ENCODE peak calls at places on chromosomes 1 and 21, in five cellular contexts. J is retinal pigment epithelial cell, N is AG09309, T is GM12865, H is lower leg skin. E is an unnamed sample.

GRCh38 chr1:24133819-24134218 is 9.1 kb downstream of the IL22RA1 start:
- DNase-seq in J (no peak), N (no peak), T (no peak), H (no peak), E (no peak)

GRCh38 chr21:17585875-17586450 is 26.7 kb downstream of the BTG3 start:
- DNase-seq in J (peak), N (peak), T (peak), H (no peak), E (peak)

GRCh38 chr1:212862111-212862690 is 4.1 kb downstream of the FLVCR1 start:
- DNase-seq in J (no peak), N (no peak), T (no peak), H (no peak), E (no peak)

GRCh38 chr1:38084113-38084512 is 37.5 kb upstream of the POU3F1 start:
- DNase-seq in J (no peak), N (no peak), T (no peak), H (no peak), E (no peak)

GRCh38 chr21:20997308-20997632 is 939 bp upstream of the NCAM2 start:
- DNase-seq in J (no peak), N (no peak), T (no peak), H (no peak), E (no peak)

GRCh38 chr21:32569261-32570230 is 15.8 kb downstream of the TCP10L start:
- DNase-seq in J (peak), N (peak), T (peak), H (peak), E (peak)

GRCh38 chr1:75969550-75969949 is 37.3 kb upstream of the ASB17 start:
- DNase-seq in J (no peak), N (no peak), T (no peak), H (no peak), E (no peak)

GRCh38 chr1:209367031-209367813 is 216.3 kb upstream of the CAMK1G start:
- DNase-seq in J (peak), N (peak), T (no peak), H (no peak), E (no peak)

GRCh38 chr1:171254859-171255258 is 6.6 kb downstream of the FMO1 start:
- DNase-seq in J (peak), N (no peak), T (no peak), H (no peak), E (no peak)

GRCh38 chr1:21932127-21932526 is 5.0 kb downstream of the HSPG2 start:
- DNase-seq in J (no peak), N (peak), T (no peak), H (peak), E (no peak)

GRCh38 chr1:43620956-43621355 is 29.0 kb upstream of the KDM4A start:
- DNase-seq in J (no peak), N (no peak), T (no peak), H (no peak), E (no peak)

GRCh38 chr1:203769505-203770343 is 4.7 kb downstream of the LAX1 start:
- DNase-seq in J (peak), N (peak), T (no peak), H (peak), E (peak)

GRCh38 chr1:24237750-24238149 is 50.7 kb upstream of the IFNLR1 start:
- DNase-seq in J (no peak), N (no peak), T (no peak), H (no peak), E (no peak)

GRCh38 chr1:179870870-179871269 is 6.7 kb downstream of the TOR1AIP2 start:
- DNase-seq in J (no peak), N (no peak), T (no peak), H (no peak), E (no peak)

GRCh38 chr1:1191734-1192133 is 14.7 kb downstream of the TNFRSF18 start:
- DNase-seq in J (no peak), N (no peak), T (no peak), H (no peak), E (no peak)

GRCh38 chr1:154557939-154558609 is 388 bp downstream of the UBE2Q1 start:
- DNase-seq in J (no peak), N (no peak), T (peak), H (peak), E (no peak)

GRCh38 chr1:241934843-241935242 is 22.7 kb upstream of the BECN2 start:
- DNase-seq in J (no peak), N (no peak), T (no peak), H (no peak), E (no peak)

GRCh38 chr1:181485276-181486097 is 2.2 kb downstream of the CACNA1E start:
- DNase-seq in J (no peak), N (no peak), T (peak), H (no peak), E (no peak)

GRCh38 chr21:45030637-45031218 is 43.7 kb upstream of the ADARB1 start:
- DNase-seq in J (no peak), N (no peak), T (no peak), H (no peak), E (no peak)

GRCh38 chr1:90114521-90115141 is 119.7 kb downstream of the ZNF326 start:
- DNase-seq in J (no peak), N (peak), T (peak), H (no peak), E (peak)

GRCh38 chr21:43880111-43880985 is 15.3 kb downstream of the AGPAT3 start:
- DNase-seq in J (no peak), N (no peak), T (no peak), H (no peak), E (no peak)

GRCh38 chr1:10388387-10388715 is 10.5 kb upstream of the PGD start:
- DNase-seq in J (no peak), N (no peak), T (no peak), H (no peak), E (no peak)

DNA sequence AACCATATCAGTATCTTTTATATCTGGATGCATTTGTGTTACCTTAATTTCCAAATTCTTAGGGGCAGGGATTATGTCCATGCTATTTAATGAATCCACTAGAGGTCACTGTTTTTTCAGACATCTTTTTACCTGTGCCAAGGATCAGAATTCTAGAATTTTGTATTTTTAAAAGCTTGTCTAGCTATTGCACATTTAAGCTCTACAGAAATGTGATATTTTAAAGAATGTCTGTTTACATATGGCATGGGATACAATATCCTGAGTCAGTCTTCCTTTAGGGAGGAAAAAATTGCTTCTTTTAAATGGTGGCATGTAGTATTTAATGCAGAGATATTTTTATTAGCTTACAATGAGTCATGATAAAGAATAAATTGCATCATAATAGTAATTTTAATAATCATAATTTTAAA is 11.3 kb downstream of the RPAP2 start:
- DNase-seq in J (no peak), N (no peak), T (peak), H (no peak), E (peak)
- TF ChIP-seq CTCF in J (peak), N (peak), T (peak), H (no peak), E (peak)

DNA sequence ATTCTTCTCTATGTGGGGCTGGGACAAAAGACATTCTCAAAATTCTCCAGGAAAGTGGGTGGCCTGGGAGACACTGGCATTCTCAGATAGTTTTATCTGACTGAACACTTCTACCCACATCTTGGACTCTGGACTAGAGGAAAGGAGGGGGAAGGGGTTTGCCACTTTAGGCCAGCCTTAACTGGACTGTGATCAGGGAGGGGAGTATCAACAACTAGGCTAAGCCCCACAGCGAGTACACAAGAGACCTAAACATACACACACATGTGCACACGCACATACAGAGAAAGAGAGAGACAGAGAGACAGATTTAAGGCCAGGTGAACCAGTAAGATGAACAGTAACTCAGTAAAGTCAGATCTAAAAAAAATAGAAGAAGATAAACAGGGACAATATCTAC is 1.3 kb upstream of the SEMA6C start:
- DNase-seq in J (no peak), N (no peak), T (no peak), H (no peak), E (no peak)
- H3K4me3 ChIP-seq in J (no peak), N (no peak), T (no peak), H (no peak), E (no peak)

GRCh38 chr21:34801519-34802132 is 132.8 kb downstream of the CLIC6 start:
- DNase-seq in J (no peak), N (no peak), T (peak), H (no peak), E (no peak)
- TF ChIP-seq CTCF in J (peak), N (peak), T (peak), H (no peak), E (peak)

GRCh38 chr1:44785027-44785376 is 3.0 kb downstream of the BEST4 start:
- DNase-seq in J (no peak), N (no peak), T (no peak), H (no peak), E (no peak)
- H3K4me3 ChIP-seq in J (no peak), N (no peak), T (no peak), H (no peak), E (no peak)

GRCh38 chr1:2821970-2822620 is 20.6 kb upstream of the TTC34 start:
- DNase-seq in J (no peak), N (no peak), T (peak), H (no peak), E (no peak)
- TF ChIP-seq CTCF in J (peak), N (peak), T (peak), H (no peak), E (no peak)

DNA sequence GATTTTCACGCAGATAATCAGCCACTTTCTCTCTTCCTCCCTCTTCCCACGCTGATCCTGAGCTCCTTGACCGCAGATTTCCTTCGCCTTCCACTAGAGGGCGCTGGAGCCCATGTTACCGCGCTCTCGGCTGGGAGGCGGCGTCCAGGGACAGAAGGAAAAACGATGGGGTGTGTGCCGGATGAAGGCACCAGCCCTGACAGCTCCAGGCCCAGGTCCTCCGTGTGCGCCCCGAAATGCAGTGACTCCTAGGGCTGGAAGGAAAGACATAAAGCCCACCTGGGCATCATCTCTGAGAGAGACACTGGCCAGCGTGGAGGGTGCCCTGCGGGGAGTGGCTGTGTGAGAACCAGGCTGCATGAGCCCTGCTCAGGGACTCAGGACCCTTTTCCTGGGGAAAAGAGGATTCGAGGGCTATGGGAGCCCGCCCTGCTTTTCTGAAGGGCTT is 44.9 kb upstream of the CYP2J2 start:
- DNase-seq in J (no peak), N (no peak), T (peak), H (peak), E (no peak)
- H3K4me3 ChIP-seq in J (no peak), N (no peak), T (no peak), H (no peak), E (no peak)

GRCh38 chr1:222459652-222460051 is 88.3 kb downstream of the HHIPL2 start:
- DNase-seq in J (no peak), N (no peak), T (no peak), H (no peak), E (no peak)
- TF ChIP-seq CTCF in J (no peak), N (no peak), T (no peak), H (no peak), E (no peak)

DNA sequence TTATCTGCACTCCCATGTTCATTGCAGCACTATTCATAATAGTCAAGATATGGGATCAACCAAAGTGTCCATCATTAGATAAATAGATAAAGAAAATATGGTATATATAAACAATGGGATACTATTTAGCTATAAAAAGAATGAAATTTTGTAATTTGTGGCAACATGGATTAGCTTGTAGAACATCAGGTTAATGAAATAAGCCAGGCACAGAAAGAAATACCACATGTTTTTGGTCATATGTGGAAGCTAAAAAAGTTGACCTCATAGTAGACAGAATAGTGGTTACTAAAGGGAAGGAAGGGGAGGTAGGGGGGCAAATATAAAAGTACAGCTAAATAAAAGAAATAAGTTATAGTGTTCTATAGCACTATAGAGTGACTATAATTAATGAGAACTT is 68.5 kb downstream of the SCMH1 start:
- DNase-seq in J (no peak), N (no peak), T (no peak), H (no peak), E (no peak)
- H3K4me3 ChIP-seq in J (no peak), N (no peak), T (no peak), H (no peak), E (no peak)

GRCh38 chr1:243845888-243846287 is 4.2 kb downstream of the AKT3 start:
- DNase-seq in J (no peak), N (no peak), T (no peak), H (no peak), E (no peak)

GRCh38 chr1:243842154-243842553 is 7.9 kb downstream of the AKT3 start:
- DNase-seq in J (no peak), N (no peak), T (no peak), H (no peak), E (no peak)

GRCh38 chr1:243846761-243847160 is 3.3 kb downstream of the AKT3 start:
- DNase-seq in J (no peak), N (no peak), T (no peak), H (no peak), E (no peak)

GRCh38 chr1:243842978-243843490 is 7.0 kb downstream of the AKT3 start:
- DNase-seq in J (no peak), N (peak), T (no peak), H (peak), E (peak)

DNA sequence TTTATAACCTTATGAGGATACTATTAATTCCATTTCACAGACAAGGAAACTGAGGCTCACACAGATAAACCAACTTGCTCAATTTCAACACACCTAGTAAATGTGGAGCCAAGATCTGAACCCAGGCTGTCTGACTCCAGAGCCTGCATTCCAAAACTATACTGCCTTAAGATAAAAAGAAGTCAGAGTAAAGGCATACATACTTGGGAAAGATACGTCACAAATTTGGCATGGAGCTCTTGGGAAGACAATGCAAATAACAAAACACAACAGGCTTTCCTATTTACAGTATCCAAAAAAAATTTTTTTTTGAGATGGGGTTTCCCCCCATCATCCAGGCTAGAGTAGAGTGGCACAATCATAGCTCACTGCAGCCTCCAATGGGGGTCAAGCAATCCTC is 5.9 kb downstream of the AKT3 start:
- DNase-seq in J (no peak), N (no peak), T (no peak), H (no peak), E (no peak)
- TF ChIP-seq CTCF in J (no peak), N (no peak), T (no peak), H (no peak), E (no peak)

E was measured in astrocyte of the cerebellum.